ENCODE peak calls at places on chromosomes 11 and 22, in five cellular contexts. H is pancreas; P is CD8-positive, alpha-beta T cell; L is esophagus muscularis mucosa; G is iPS DF 6.9. U is an unnamed sample. For H3K4me1, the result is how much of the 10 kb centered on the place peaks cover.

GRCh38 chr11:88475991-88476418 is 138.5 kb upstream of the CTSC start:
- DNase-seq in H (no peak), P (no peak), L (no peak), G (no peak), U (no peak)

GRCh38 chr22:24803064-24803542 is 2.9 kb upstream of the SGSM1 start:
- DNase-seq in H (no peak), P (peak), L (no peak), G (peak), U (peak)

GRCh38 chr22:49619301-49619700 is 208.4 kb downstream of the BRD1 start:
- DNase-seq in H (no peak), P (no peak), L (no peak), G (no peak), U (no peak)

GRCh38 chr11:124633355-124633754 is 10.7 kb downstream of the TBRG1 start:
- DNase-seq in H (no peak), P (no peak), L (no peak), G (no peak), U (no peak)

GRCh38 chr11:31106963-31107576 is 262.5 kb downstream of the DCDC1 start:
- DNase-seq in H (peak), P (peak), L (no peak), G (peak), U (peak)

GRCh38 chr11:69943066-69943465 is 123.8 kb upstream of the FGF3 start:
- DNase-seq in H (no peak), P (no peak), L (no peak), G (no peak), U (no peak)

GRCh38 chr11:2860636-2861035 is 24.9 kb downstream of the CDKN1C start:
- DNase-seq in H (no peak), P (no peak), L (no peak), G (no peak), U (peak)

GRCh38 chr11:100302824-100303223 is 384.3 kb upstream of the ARHGAP42 start:
- DNase-seq in H (no peak), P (no peak), L (no peak), G (no peak), U (no peak)

GRCh38 chr11:46738887-46739286 is 19.9 kb downstream of the F2 start:
- DNase-seq in H (no peak), P (no peak), L (no peak), G (no peak), U (no peak)

GRCh38 chr11:10651579-10652361 is 41.8 kb downstream of the IRAG1 start:
- DNase-seq in H (no peak), P (no peak), L (no peak), G (no peak), U (no peak)

GRCh38 chr11:129041611-129042018 is 98.9 kb upstream of the TP53AIP1 start:
- DNase-seq in H (no peak), P (no peak), L (no peak), G (no peak), U (no peak)

GRCh38 chr22:50473855-50474671 is 772 bp downstream of the SBF1 start:
- DNase-seq in H (no peak), P (no peak), L (no peak), G (no peak), U (peak)

GRCh38 chr11:36510567-36511020 is 522 bp upstream of the TRAF6 start:
- DNase-seq in H (no peak), P (no peak), L (no peak), G (no peak), U (no peak)

GRCh38 chr11:66868726-66869291 is 11.9 kb downstream of the LRFN4 start:
- DNase-seq in H (peak), P (peak), L (no peak), G (peak), U (peak)

GRCh38 chr11:70064011-70064725 is 13.9 kb upstream of the ANO1 start:
- DNase-seq in H (no peak), P (no peak), L (peak), G (no peak), U (peak)

GRCh38 chr22:36201630-36202312 is at the start of gene APOL4:
- DNase-seq in H (peak), P (no peak), L (no peak), G (no peak), U (peak)

GRCh38 chr11:70667767-70668166 is 269.4 kb downstream of the CTTN start:
- DNase-seq in H (no peak), P (no peak), L (no peak), G (no peak), U (no peak)

GRCh38 chr11:124405611-124406010 is 6.8 kb upstream of the OR8B3 start:
- DNase-seq in H (no peak), P (no peak), L (peak), G (no peak), U (no peak)

GRCh38 chr11:17744151-17744940 is 9.8 kb downstream of the KCNC1 start:
- DNase-seq in H (no peak), P (no peak), L (no peak), G (no peak), U (no peak)

GRCh38 chr22:29954203-29954855 is 71.4 kb downstream of the MTMR3 start:
- DNase-seq in H (no peak), P (no peak), L (no peak), G (no peak), U (no peak)

GRCh38 chr11:2575611-2576051 is 124.2 kb downstream of the KCNQ1OT1 start:
- DNase-seq in H (peak), P (no peak), L (no peak), G (no peak), U (peak)

GRCh38 chr11:37352485-37352884 is 754.4 kb upstream of the RAG2 start:
- DNase-seq in H (no peak), P (no peak), L (no peak), G (no peak), U (no peak)

GRCh38 chr11:117092951-117093590 is 5.2 kb downstream of the SIK3 start:
- DNase-seq in H (no peak), P (no peak), L (no peak), G (no peak), U (no peak)

GRCh38 chr11:46347637-46348311 is 511 bp downstream of the DGKZ start:
- DNase-seq in H (no peak), P (no peak), L (no peak), G (no peak), U (peak)

GRCh38 chr11:46916669-46917108 is 1.7 kb downstream of the LRP4 start:
- DNase-seq in H (peak), P (no peak), L (no peak), G (no peak), U (peak)

GRCh38 chr11:67303132-67303988 is at the start of gene SSH3:
- DNase-seq in H (peak), P (peak), L (no peak), G (no peak), U (peak)

GRCh38 chr22:24954856-24955255 is 2.3 kb downstream of the KIAA1671 start:
- DNase-seq in H (no peak), P (no peak), L (no peak), G (no peak), U (no peak)

GRCh38 chr11:3855808-3856491 is 486 bp downstream of the STIM1 start:
- DNase-seq in H (peak), P (no peak), L (no peak), G (no peak), U (peak)

GRCh38 chr11:94655291-94655690 is 88.1 kb downstream of the PIWIL4 start:
- DNase-seq in H (no peak), P (no peak), L (no peak), G (no peak), U (no peak)

GRCh38 chr11:102734650-102735049 is 9.9 kb upstream of the MMP8 start:
- DNase-seq in H (no peak), P (no peak), L (no peak), G (no peak), U (no peak)

GRCh38 chr11:714436-714835 is 8.4 kb downstream of the EPS8L2 start:
- DNase-seq in H (no peak), P (no peak), L (no peak), G (no peak), U (no peak)

GRCh38 chr11:130129922-130130321 is 29.7 kb upstream of the ST14 start:
- DNase-seq in H (no peak), P (no peak), L (no peak), G (no peak), U (no peak)

GRCh38 chr11:80118071-80118470 is 677.2 kb upstream of the TENM4 start:
- DNase-seq in H (no peak), P (no peak), L (no peak), G (no peak), U (no peak)

GRCh38 chr11:73965076-73965763 is 14.4 kb downstream of the DNAJB13 start:
- DNase-seq in H (no peak), P (no peak), L (no peak), G (no peak), U (no peak)

GRCh38 chr11:2589538-2589934 is 110.3 kb downstream of the KCNQ1OT1 start:
- DNase-seq in H (no peak), P (no peak), L (no peak), G (no peak), U (no peak)

GRCh38 chr11:11843233-11843632 is 1.5 kb downstream of the USP47 start:
- DNase-seq in H (no peak), P (no peak), L (no peak), G (no peak), U (no peak)

GRCh38 chr11:78995166-78995565 is 420.5 kb upstream of the NARS2 start:
- DNase-seq in H (no peak), P (no peak), L (no peak), G (no peak), U (no peak)

GRCh38 chr11:78991681-78992080 is 417.0 kb upstream of the NARS2 start:
- DNase-seq in H (no peak), P (no peak), L (no peak), G (no peak), U (no peak)

DNA sequence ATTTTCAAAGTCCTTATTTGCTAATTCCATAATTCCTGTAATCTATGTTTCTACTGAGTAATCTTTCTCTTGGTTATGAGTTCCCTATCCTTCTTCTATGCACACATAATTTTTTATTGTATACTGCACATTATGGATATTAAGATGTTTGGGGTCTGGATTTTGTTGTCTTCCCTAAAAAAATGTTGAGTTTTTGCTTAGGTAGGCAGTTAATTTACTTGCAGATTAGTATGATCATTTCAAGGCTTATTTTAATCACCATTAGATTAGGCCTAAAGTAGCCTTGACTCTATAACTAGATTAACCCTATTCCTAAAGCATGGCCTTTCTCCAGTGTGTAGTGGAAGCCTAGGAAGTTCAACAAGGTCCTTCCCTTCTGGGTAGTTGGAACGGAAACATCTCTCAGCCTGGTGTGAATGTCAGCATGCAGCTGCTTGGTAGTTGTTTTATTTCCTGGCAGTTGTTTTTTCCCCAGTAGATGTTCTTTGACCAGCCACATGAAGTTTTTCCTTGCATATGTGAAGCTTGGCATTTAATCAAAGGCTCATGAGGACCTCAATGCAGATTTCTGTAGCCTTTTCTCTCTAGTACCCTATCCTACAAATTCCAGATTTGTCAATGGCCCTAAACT is 419.3 kb upstream of the NARS2 start:
- DNase-seq in H (no peak), P (no peak), L (no peak), G (no peak), U (no peak)
- H3K4me1 ChIP-seq in H (under half), P (under half), L (under half), G (under half), U (under half)

DNA sequence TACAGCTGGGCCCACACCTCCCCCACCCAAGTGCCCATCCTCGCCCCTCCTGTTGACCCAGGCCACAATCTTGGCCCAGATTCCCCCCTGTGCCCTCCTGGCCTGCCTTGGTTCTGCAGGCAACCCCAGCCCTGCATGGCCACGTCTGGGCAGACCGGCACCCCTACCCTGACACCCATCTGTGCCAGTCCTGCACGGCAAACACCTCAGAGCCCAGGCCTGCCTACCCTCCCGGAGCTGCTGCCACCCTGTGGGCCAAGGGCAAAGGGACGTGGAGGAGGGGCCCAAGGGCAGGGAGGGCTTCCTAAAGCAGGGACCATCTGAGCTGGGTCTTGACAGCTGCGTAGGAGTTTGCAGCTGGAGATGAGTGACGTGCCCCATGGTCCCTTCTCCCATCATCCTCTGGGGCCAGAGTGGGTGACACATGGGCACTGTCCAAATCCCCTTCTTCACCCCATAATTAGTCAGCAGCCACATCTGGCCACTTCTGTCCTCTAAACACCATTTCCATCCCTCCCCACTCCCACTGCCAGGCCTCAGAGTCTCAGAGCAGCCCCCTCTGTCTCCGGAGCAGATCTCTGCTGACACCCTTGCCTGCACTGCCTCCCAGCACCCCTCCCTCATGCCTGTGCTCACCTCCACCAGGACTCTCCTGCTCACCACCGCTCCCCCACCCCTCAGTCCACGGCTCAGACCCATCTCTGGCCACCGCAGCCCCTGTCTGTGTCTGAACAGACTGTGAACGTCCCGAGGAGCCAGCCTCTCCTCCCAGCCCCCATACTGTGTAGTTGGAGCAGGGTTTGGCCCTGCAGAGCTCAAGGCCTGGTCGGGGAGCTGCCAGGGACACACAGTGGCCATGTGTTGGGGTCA is 35.6 kb upstream of the PPARA start:
- DNase-seq in H (no peak), P (no peak), L (no peak), G (no peak), U (no peak)
- H3K4me1 ChIP-seq in H (under half), P (under half), L (half or more), G (under half), U (under half)

DNA sequence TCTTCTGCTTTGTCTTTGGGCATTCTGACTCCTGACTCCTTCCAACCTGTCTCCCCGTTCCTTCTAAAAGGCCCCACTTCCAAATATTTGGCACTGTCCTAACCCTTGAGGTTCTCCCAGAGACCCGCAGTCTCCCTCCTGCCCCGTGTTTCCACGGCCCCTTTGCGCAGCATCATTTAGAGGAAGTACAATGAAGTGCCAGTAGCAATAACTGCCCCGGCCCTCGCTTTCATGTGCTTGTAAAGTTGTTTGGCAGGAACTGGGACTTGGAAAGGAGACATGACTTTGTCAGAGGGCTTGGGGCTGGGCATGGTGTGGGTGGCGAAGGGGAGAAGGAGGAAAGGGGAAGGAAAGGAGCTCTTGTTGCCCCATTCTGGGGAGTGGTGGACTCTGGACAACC is 2.6 kb downstream of the CD44 start:
- DNase-seq in H (peak), P (no peak), L (peak), G (no peak), U (peak)
- H3K4me1 ChIP-seq in H (under half), P (half or more), L (half or more), G (under half), U (under half)

GRCh38 chr11:27204527-27204926 is 158.5 kb downstream of the CCDC34 start:
- DNase-seq in H (no peak), P (no peak), L (no peak), G (no peak), U (peak)
- H3K4me1 ChIP-seq in H (under half), P (under half), L (under half), G (under half), U (under half)

DNA sequence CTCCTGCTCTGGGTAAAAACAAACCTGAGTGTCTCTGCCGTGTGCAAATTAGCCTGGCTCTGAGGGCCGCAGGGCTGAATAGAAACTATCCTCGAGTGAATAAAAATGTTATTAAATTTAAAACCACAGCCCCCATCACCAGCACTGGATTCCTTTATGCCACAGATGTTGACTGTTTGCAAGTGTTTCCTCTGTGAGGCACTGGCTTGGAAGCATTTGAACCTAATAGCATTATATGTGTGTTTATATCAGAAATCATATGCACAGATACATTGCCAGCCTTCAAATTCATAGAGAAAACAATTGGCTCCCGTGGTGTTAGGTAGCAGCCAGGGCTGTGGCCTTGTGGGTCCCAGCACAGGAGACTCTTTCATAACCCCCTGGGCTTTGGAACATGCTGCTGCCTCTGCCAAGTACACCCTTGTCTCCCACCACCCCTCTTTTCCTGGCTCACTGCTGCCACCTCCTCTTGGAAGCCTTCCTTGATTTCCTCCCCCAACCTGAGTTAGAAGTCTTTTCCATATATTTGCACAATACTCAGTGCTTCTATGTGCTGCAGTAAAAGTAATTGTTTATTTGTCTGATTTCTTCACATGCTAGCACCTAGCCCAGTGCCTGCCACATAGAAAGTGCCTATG is 294.4 kb downstream of the DDX10 start:
- DNase-seq in H (no peak), P (no peak), L (no peak), G (no peak), U (no peak)
- H3K4me1 ChIP-seq in H (under half), P (under half), L (under half), G (under half), U (under half)

GRCh38 chr11:72772059-72772458 is 19.9 kb upstream of the ARAP1 start:
- DNase-seq in H (no peak), P (no peak), L (no peak), G (no peak), U (no peak)
- H3K4me1 ChIP-seq in H (under half), P (under half), L (under half), G (under half), U (under half)